ENCODE peak calls at places on chromosomes 4 and X, in eight cellular contexts. One of them, this sample, is unnamed.

GRCh38 chr4:2246384-2247127 is 4.6 kb upstream of the HAUS3 start:
- DNase-seq in HFF-Myc: no peak
- DNase-seq in mucosa of descending colon: peak
- DNase-seq in cardiac fibroblast: no peak
- DNase-seq in left lung: no peak
- DNase-seq in transverse colon: no peak
- DNase-seq in dorsolateral prefrontal cortex: no peak
- DNase-seq in AG04450: no peak
- DNase-seq in this sample: peak

GRCh38 chrX:84219551-84219950 is 31.6 kb upstream of the RPS6KA6 start:
- DNase-seq in HFF-Myc: no peak
- DNase-seq in mucosa of descending colon: no peak
- DNase-seq in cardiac fibroblast: no peak
- DNase-seq in transverse colon: no peak
- DNase-seq in left lung: no peak
- DNase-seq in dorsolateral prefrontal cortex: no peak
- DNase-seq in AG04450: no peak
- DNase-seq in this sample: no peak

GRCh38 chrX:56281789-56282188 is 49.6 kb downstream of the KLF8 start:
- DNase-seq in cardiac fibroblast: peak
- DNase-seq in AG04450: no peak
- DNase-seq in transverse colon: no peak
- DNase-seq in mucosa of descending colon: no peak
- DNase-seq in HFF-Myc: no peak
- DNase-seq in left lung: no peak
- DNase-seq in dorsolateral prefrontal cortex: no peak
- DNase-seq in this sample: no peak

GRCh38 chr4:43835869-43836268 is 612.7 kb downstream of the KCTD8 start:
- DNase-seq in cardiac fibroblast: no peak
- DNase-seq in transverse colon: no peak
- DNase-seq in AG04450: no peak
- DNase-seq in dorsolateral prefrontal cortex: no peak
- DNase-seq in left lung: no peak
- DNase-seq in HFF-Myc: no peak
- DNase-seq in mucosa of descending colon: no peak
- DNase-seq in this sample: no peak

GRCh38 chrX:2631743-2632532 is 59.2 kb upstream of the CD99 start:
- DNase-seq in cardiac fibroblast: no peak
- DNase-seq in transverse colon: no peak
- DNase-seq in left lung: no peak
- DNase-seq in mucosa of descending colon: no peak
- DNase-seq in HFF-Myc: no peak
- DNase-seq in dorsolateral prefrontal cortex: no peak
- DNase-seq in AG04450: no peak
- DNase-seq in this sample: no peak

GRCh38 chr4:64713256-64713840 is 304.1 kb upstream of the TECRL start:
- DNase-seq in cardiac fibroblast: peak
- DNase-seq in dorsolateral prefrontal cortex: no peak
- DNase-seq in left lung: no peak
- DNase-seq in transverse colon: no peak
- DNase-seq in mucosa of descending colon: no peak
- DNase-seq in HFF-Myc: no peak
- DNase-seq in AG04450: no peak
- DNase-seq in this sample: no peak

GRCh38 chr4:5566526-5566925 is 141.8 kb downstream of the EVC2 start:
- DNase-seq in dorsolateral prefrontal cortex: no peak
- DNase-seq in AG04450: no peak
- DNase-seq in mucosa of descending colon: no peak
- DNase-seq in transverse colon: no peak
- DNase-seq in HFF-Myc: no peak
- DNase-seq in left lung: no peak
- DNase-seq in cardiac fibroblast: no peak
- DNase-seq in this sample: no peak

GRCh38 chr4:113020966-113021365 is 28.5 kb upstream of the ANK2 start:
- DNase-seq in transverse colon: no peak
- DNase-seq in dorsolateral prefrontal cortex: no peak
- DNase-seq in mucosa of descending colon: no peak
- DNase-seq in AG04450: no peak
- DNase-seq in HFF-Myc: no peak
- DNase-seq in cardiac fibroblast: peak
- DNase-seq in left lung: no peak
- DNase-seq in this sample: no peak

GRCh38 chrX:155954793-155955192 is 42.7 kb upstream of the IL9R start:
- DNase-seq in transverse colon: no peak
- DNase-seq in mucosa of descending colon: no peak
- DNase-seq in AG04450: no peak
- DNase-seq in cardiac fibroblast: no peak
- DNase-seq in dorsolateral prefrontal cortex: no peak
- DNase-seq in left lung: no peak
- DNase-seq in HFF-Myc: no peak
- DNase-seq in this sample: no peak

GRCh38 chr4:52376107-52376704 is 282.9 kb downstream of the USP46 start:
- DNase-seq in AG04450: peak
- DNase-seq in dorsolateral prefrontal cortex: no peak
- DNase-seq in mucosa of descending colon: no peak
- DNase-seq in transverse colon: no peak
- DNase-seq in cardiac fibroblast: peak
- DNase-seq in HFF-Myc: peak
- DNase-seq in left lung: no peak
- DNase-seq in this sample: no peak

GRCh38 chr4:175622887-175623286 is 189.2 kb downstream of the GPM6A start:
- DNase-seq in dorsolateral prefrontal cortex: no peak
- DNase-seq in mucosa of descending colon: no peak
- DNase-seq in left lung: no peak
- DNase-seq in HFF-Myc: no peak
- DNase-seq in transverse colon: no peak
- DNase-seq in AG04450: no peak
- DNase-seq in cardiac fibroblast: no peak
- DNase-seq in this sample: no peak

GRCh38 chr4:86592553-86593249 is 1.4 kb upstream of the PTPN13 start:
- DNase-seq in HFF-Myc: no peak
- DNase-seq in transverse colon: no peak
- DNase-seq in mucosa of descending colon: no peak
- DNase-seq in dorsolateral prefrontal cortex: no peak
- DNase-seq in AG04450: no peak
- DNase-seq in cardiac fibroblast: no peak
- DNase-seq in left lung: no peak
- DNase-seq in this sample: no peak

GRCh38 chrX:64093761-64094160 is 111.7 kb downstream of the AMER1 start:
- DNase-seq in dorsolateral prefrontal cortex: no peak
- DNase-seq in mucosa of descending colon: no peak
- DNase-seq in cardiac fibroblast: peak
- DNase-seq in left lung: no peak
- DNase-seq in HFF-Myc: no peak
- DNase-seq in transverse colon: no peak
- DNase-seq in AG04450: no peak
- DNase-seq in this sample: no peak
- TF ChIP-seq CTCF in dorsolateral prefrontal cortex: peak
- TF ChIP-seq CTCF in mucosa of descending colon: no peak
- TF ChIP-seq CTCF in cardiac fibroblast: no peak
- TF ChIP-seq CTCF in left lung: no peak
- TF ChIP-seq CTCF in HFF-Myc: no peak
- TF ChIP-seq CTCF in transverse colon: no peak
- TF ChIP-seq CTCF in AG04450: peak
- TF ChIP-seq CTCF in this sample: peak

GRCh38 chr4:125316391-125316780 is 1.6 kb downstream of the FAT4 start:
- DNase-seq in HFF-Myc: no peak
- DNase-seq in left lung: peak
- DNase-seq in cardiac fibroblast: no peak
- DNase-seq in dorsolateral prefrontal cortex: peak
- DNase-seq in transverse colon: peak
- DNase-seq in AG04450: no peak
- DNase-seq in mucosa of descending colon: peak
- DNase-seq in this sample: no peak
- TF ChIP-seq CTCF in HFF-Myc: no peak
- TF ChIP-seq CTCF in left lung: no peak
- TF ChIP-seq CTCF in cardiac fibroblast: no peak
- TF ChIP-seq CTCF in dorsolateral prefrontal cortex: no peak
- TF ChIP-seq CTCF in transverse colon: no peak
- TF ChIP-seq CTCF in AG04450: no peak
- TF ChIP-seq CTCF in mucosa of descending colon: no peak
- TF ChIP-seq CTCF in this sample: no peak

GRCh38 chr4:42750831-42751230 is 93.9 kb upstream of the ATP8A1 start:
- DNase-seq in cardiac fibroblast: no peak
- DNase-seq in HFF-Myc: no peak
- DNase-seq in left lung: no peak
- DNase-seq in AG04450: no peak
- DNase-seq in dorsolateral prefrontal cortex: no peak
- DNase-seq in transverse colon: no peak
- DNase-seq in mucosa of descending colon: no peak
- DNase-seq in this sample: no peak

GRCh38 chr4:42750091-42750490 is 93.2 kb upstream of the ATP8A1 start:
- DNase-seq in AG04450: no peak
- DNase-seq in HFF-Myc: no peak
- DNase-seq in transverse colon: no peak
- DNase-seq in left lung: no peak
- DNase-seq in mucosa of descending colon: no peak
- DNase-seq in cardiac fibroblast: peak
- DNase-seq in dorsolateral prefrontal cortex: no peak
- DNase-seq in this sample: no peak
- TF ChIP-seq CTCF in AG04450: no peak
- TF ChIP-seq CTCF in HFF-Myc: no peak
- TF ChIP-seq CTCF in transverse colon: peak
- TF ChIP-seq CTCF in left lung: no peak
- TF ChIP-seq CTCF in mucosa of descending colon: no peak
- TF ChIP-seq CTCF in cardiac fibroblast: no peak
- TF ChIP-seq CTCF in dorsolateral prefrontal cortex: peak
- TF ChIP-seq CTCF in this sample: peak

DNA sequence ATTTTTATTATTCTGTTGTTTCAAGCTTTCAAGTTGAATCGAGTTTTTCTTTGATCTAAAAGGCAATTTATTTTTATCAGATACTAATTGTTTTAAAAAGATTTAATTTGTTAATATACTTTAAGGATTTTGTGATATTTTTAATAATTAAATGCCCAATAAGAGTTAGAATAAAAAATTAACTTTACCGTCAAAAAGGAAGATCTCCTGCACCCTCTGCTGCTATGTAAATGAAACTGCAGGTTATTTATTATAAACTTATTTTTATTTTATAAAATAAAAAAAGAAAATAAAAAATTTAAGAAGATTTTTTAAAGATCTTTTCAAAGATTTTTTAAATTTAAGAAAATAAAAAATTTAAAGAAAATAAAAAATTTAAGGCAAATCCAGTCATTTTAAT is 166.1 kb downstream of the CCSER1 start:
- DNase-seq in mucosa of descending colon: no peak
- DNase-seq in transverse colon: no peak
- DNase-seq in left lung: no peak
- DNase-seq in dorsolateral prefrontal cortex: no peak
- DNase-seq in cardiac fibroblast: peak
- DNase-seq in HFF-Myc: no peak
- DNase-seq in AG04450: no peak
- DNase-seq in this sample: no peak
- TF ChIP-seq CTCF in mucosa of descending colon: no peak
- TF ChIP-seq CTCF in transverse colon: peak
- TF ChIP-seq CTCF in left lung: peak
- TF ChIP-seq CTCF in dorsolateral prefrontal cortex: peak
- TF ChIP-seq CTCF in cardiac fibroblast: peak
- TF ChIP-seq CTCF in HFF-Myc: peak
- TF ChIP-seq CTCF in AG04450: peak
- TF ChIP-seq CTCF in this sample: peak

GRCh38 chr4:187383181-187383580 is 612.4 kb upstream of the ZFP42 start:
- DNase-seq in mucosa of descending colon: no peak
- DNase-seq in left lung: no peak
- DNase-seq in transverse colon: no peak
- DNase-seq in AG04450: no peak
- DNase-seq in dorsolateral prefrontal cortex: no peak
- DNase-seq in HFF-Myc: no peak
- DNase-seq in cardiac fibroblast: no peak
- DNase-seq in this sample: no peak

GRCh38 chr4:187378441-187378840 is 617.1 kb upstream of the ZFP42 start:
- DNase-seq in dorsolateral prefrontal cortex: no peak
- DNase-seq in mucosa of descending colon: no peak
- DNase-seq in left lung: no peak
- DNase-seq in HFF-Myc: no peak
- DNase-seq in transverse colon: no peak
- DNase-seq in cardiac fibroblast: no peak
- DNase-seq in AG04450: no peak
- DNase-seq in this sample: no peak

GRCh38 chr4:187380181-187380581 is 615.4 kb upstream of the ZFP42 start:
- DNase-seq in mucosa of descending colon: peak
- DNase-seq in dorsolateral prefrontal cortex: no peak
- DNase-seq in cardiac fibroblast: no peak
- DNase-seq in left lung: no peak
- DNase-seq in HFF-Myc: no peak
- DNase-seq in transverse colon: peak
- DNase-seq in AG04450: no peak
- DNase-seq in this sample: no peak
- TF ChIP-seq CTCF in mucosa of descending colon: peak
- TF ChIP-seq CTCF in dorsolateral prefrontal cortex: no peak
- TF ChIP-seq CTCF in cardiac fibroblast: no peak
- TF ChIP-seq CTCF in left lung: no peak
- TF ChIP-seq CTCF in HFF-Myc: peak
- TF ChIP-seq CTCF in transverse colon: peak
- TF ChIP-seq CTCF in AG04450: peak
- TF ChIP-seq CTCF in this sample: no peak

GRCh38 chrX:115255003-115255402 is 21.1 kb upstream of the LRCH2 start:
- DNase-seq in left lung: no peak
- DNase-seq in transverse colon: no peak
- DNase-seq in dorsolateral prefrontal cortex: no peak
- DNase-seq in HFF-Myc: no peak
- DNase-seq in mucosa of descending colon: no peak
- DNase-seq in AG04450: no peak
- DNase-seq in cardiac fibroblast: no peak
- DNase-seq in this sample: no peak
- TF ChIP-seq CTCF in left lung: no peak
- TF ChIP-seq CTCF in transverse colon: no peak
- TF ChIP-seq CTCF in dorsolateral prefrontal cortex: no peak
- TF ChIP-seq CTCF in HFF-Myc: no peak
- TF ChIP-seq CTCF in mucosa of descending colon: no peak
- TF ChIP-seq CTCF in AG04450: no peak
- TF ChIP-seq CTCF in cardiac fibroblast: no peak
- TF ChIP-seq CTCF in this sample: no peak

DNA sequence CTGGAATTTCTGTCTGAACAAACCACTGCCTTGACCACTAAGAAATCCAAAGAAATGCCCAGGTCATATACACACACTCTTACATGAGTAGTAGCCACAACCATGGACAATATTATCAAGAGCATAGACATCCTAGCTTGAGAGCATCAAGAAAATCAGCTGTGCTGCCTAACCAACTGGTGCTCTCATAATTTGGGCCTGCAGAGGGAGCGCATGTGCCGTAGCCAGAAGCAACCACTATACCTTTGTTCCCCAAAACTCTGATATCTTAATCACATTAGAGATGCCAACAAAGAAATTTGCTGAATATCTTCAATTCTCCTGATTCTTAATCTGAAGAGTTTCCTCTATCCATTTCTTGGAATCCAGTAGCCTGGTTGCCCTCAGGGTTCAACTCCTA is 163.6 kb downstream of the ZNF674 start:
- DNase-seq in cardiac fibroblast: peak
- DNase-seq in left lung: no peak
- DNase-seq in AG04450: no peak
- DNase-seq in mucosa of descending colon: peak
- DNase-seq in HFF-Myc: no peak
- DNase-seq in dorsolateral prefrontal cortex: no peak
- DNase-seq in transverse colon: peak
- DNase-seq in this sample: no peak
- TF ChIP-seq CTCF in cardiac fibroblast: peak
- TF ChIP-seq CTCF in left lung: peak
- TF ChIP-seq CTCF in AG04450: peak
- TF ChIP-seq CTCF in mucosa of descending colon: no peak
- TF ChIP-seq CTCF in HFF-Myc: peak
- TF ChIP-seq CTCF in dorsolateral prefrontal cortex: no peak
- TF ChIP-seq CTCF in transverse colon: peak
- TF ChIP-seq CTCF in this sample: peak

This sample was measured in osteocyte.